ENCODE peak calls at places on chromosomes 2 and 18, in four cellular contexts. L is neuronal stem cell; P is CD4-positive, alpha-beta memory T cell; Z is cardiac muscle cell. D is an unnamed sample.

GRCh38 chr2:67215214-67215613 is 181.9 kb upstream of the ETAA1 start:
- DNase-seq in P (peak; percentile 0), L (no peak), Z (peak; percentile 87), D (no peak)

GRCh38 chr2:24856791-24857211 is 63.2 kb downstream of the ADCY3 start:
- DNase-seq in P (no peak), L (no peak), Z (no peak), D (peak; percentile 67)

GRCh38 chr18:32333781-32334180 is 136.9 kb downstream of the GAREM1 start:
- DNase-seq in Z (no peak), P (no peak), L (no peak), D (peak; percentile 15)

GRCh38 chr2:235171511-235172130 is 219.8 kb downstream of the SH3BP4 start:
- DNase-seq in L (no peak), Z (no peak), P (no peak), D (no peak)

GRCh38 chr2:39741871-39742270 is 37.2 kb downstream of the THUMPD2 start:
- DNase-seq in P (no peak), Z (no peak), L (no peak), D (no peak)

GRCh38 chr2:143617803-143618415 is 488.7 kb downstream of the ARHGAP15 start:
- DNase-seq in L (no peak), P (no peak), Z (no peak), D (no peak)

GRCh38 chr2:236264256-236264655 is at the start of gene ASB18:
- DNase-seq in P (no peak), L (no peak), Z (peak; percentile 60), D (peak; percentile 65)

GRCh38 chr18:272650-273049 is 4.8 kb upstream of the THOC1 start:
- DNase-seq in P (no peak), Z (no peak), L (no peak), D (no peak)

GRCh38 chr2:225993430-225993829 is 593.9 kb downstream of the NYAP2 start:
- DNase-seq in P (no peak), L (no peak), Z (no peak), D (no peak)

GRCh38 chr2:232508246-232508645 is 11.9 kb upstream of the PRSS56 start:
- DNase-seq in P (no peak), L (no peak), Z (no peak), D (no peak)

GRCh38 chr2:126893153-126893552 is 5.5 kb upstream of the TEX51 start:
- DNase-seq in P (no peak), L (no peak), Z (no peak), D (no peak)

GRCh38 chr18:46293699-46294300 is 189.6 kb downstream of the HAUS1 start:
- DNase-seq in Z (peak; percentile 48), P (no peak), L (no peak), D (no peak)

GRCh38 chr2:188078544-188078943 is 213.1 kb upstream of the GULP1 start:
- DNase-seq in P (no peak), L (no peak), Z (no peak), D (no peak)

GRCh38 chr2:98698896-98699295 is 32.0 kb downstream of the MGAT4A start:
- DNase-seq in P (no peak), L (no peak), Z (no peak), D (no peak)

GRCh38 chr18:67218556-67218955 is 298.0 kb downstream of the DSEL start:
- DNase-seq in Z (no peak), L (no peak), P (no peak), D (no peak)

GRCh38 chr2:17748745-17749144 is 4.9 kb downstream of the SMC6 start:
- DNase-seq in P (no peak), Z (no peak), L (no peak), D (no peak)

GRCh38 chr18:2191180-2191790 is 380.0 kb downstream of the METTL4 start:
- DNase-seq in Z (no peak), L (no peak), P (no peak), D (no peak)

GRCh38 chr2:74845217-74845751 is 11.4 kb downstream of the HK2 start:
- DNase-seq in Z (no peak), P (no peak), L (no peak), D (peak; percentile 63)

GRCh38 chr18:26941608-26942007 is 76.1 kb upstream of the AQP4 start:
- DNase-seq in P (no peak), Z (no peak), L (no peak), D (no peak)

GRCh38 chr2:191758420-191759199 is 80.7 kb downstream of the NABP1 start:
- DNase-seq in L (peak; percentile 9), P (peak; percentile 23), Z (peak; percentile 59), D (no peak)

GRCh38 chr2:172472441-172473051 is 45.2 kb downstream of the ITGA6 start:
- DNase-seq in L (no peak), P (no peak), Z (no peak), D (no peak)

GRCh38 chr2:42964444-42965081 is 172.2 kb upstream of the HAAO start:
- DNase-seq in L (no peak), P (no peak), Z (peak; percentile 16), D (peak; percentile 68)

GRCh38 chr2:10465915-10466314 is 17.8 kb upstream of the ODC1 start:
- DNase-seq in P (no peak), Z (no peak), L (no peak), D (no peak)

GRCh38 chr18:63736856-63737255 is 34.1 kb downstream of the SERPINB11 start:
- DNase-seq in P (no peak), Z (no peak), L (no peak), D (no peak)

GRCh38 chr2:150370600-150370999 is 116.9 kb downstream of the RND3 start:
- DNase-seq in P (no peak), Z (no peak), L (no peak), D (no peak)

GRCh38 chr2:32824415-32824814 is 122.3 kb upstream of the LTBP1 start:
- DNase-seq in P (no peak), L (no peak), Z (no peak), D (no peak)

GRCh38 chr2:157930728-157931127 is 54.6 kb upstream of the ACVR1 start:
- DNase-seq in P (no peak), L (no peak), Z (no peak), D (no peak)

GRCh38 chr2:218717262-218717661 is 6.6 kb downstream of the TTLL4 start:
- DNase-seq in P (no peak), Z (no peak), L (no peak), D (no peak)

GRCh38 chr2:136131961-136132839 is 14.3 kb upstream of the CXCR4 start:
- DNase-seq in L (no peak), P (peak; percentile 93), Z (no peak), D (no peak)

GRCh38 chr2:70702711-70703395 is 65.1 kb downstream of the ADD2 start:
- DNase-seq in Z (no peak), P (no peak), L (no peak), D (no peak)

GRCh38 chr2:97355887-97356286 is 233.8 kb downstream of the ANKRD36B start:
- DNase-seq in L (no peak), Z (no peak), P (no peak), D (no peak)

GRCh38 chr2:239685556-239685955 is 284.7 kb upstream of the HDAC4 start:
- DNase-seq in P (no peak), Z (no peak), L (no peak), D (no peak)

GRCh38 chr2:150234787-150235512 is 252.5 kb downstream of the RND3 start:
- DNase-seq in Z (no peak), P (no peak), L (no peak), D (no peak)

GRCh38 chr2:124530203-124530602 is 505.1 kb downstream of the CNTNAP5 start:
- DNase-seq in L (no peak), P (no peak), Z (no peak), D (no peak)

GRCh38 chr2:227884511-227884947 is 13.1 kb downstream of the DAW1 start:
- DNase-seq in P (peak; percentile 46), L (peak; percentile 71), Z (peak; percentile 70), D (peak; percentile 77)

GRCh38 chr2:112805542-112805941 is 21.2 kb upstream of the IL1A start:
- DNase-seq in Z (no peak), L (no peak), P (no peak), D (no peak)

GRCh38 chr2:224405412-224405811 is 3.5 kb upstream of the FAM124B start:
- DNase-seq in Z (no peak), P (no peak), L (no peak), D (no peak)

GRCh38 chr18:24964213-24964612 is 387.8 kb downstream of the ZNF521 start:
- DNase-seq in L (no peak), P (no peak), Z (no peak), D (no peak)

GRCh38 chr2:36461039-36461681 is 105.6 kb downstream of the CRIM1 start:
- DNase-seq in P (peak; percentile 18), Z (no peak), L (peak; percentile 4), D (no peak)

GRCh38 chr2:127408807-127409099 is 9.5 kb upstream of the PROC start:
- DNase-seq in L (no peak), P (no peak), Z (no peak), D (no peak)

GRCh38 chr2:207137922-207138321 is 27.8 kb downstream of the KLF7 start:
- DNase-seq in L (no peak), Z (no peak), P (no peak), D (no peak)
- H3K4me1 ChIP-seq in L (peaks cover 56% of the 10 kb centered on the region), Z (peaks cover 24% of the 10 kb centered on the region), P (peaks cover 59% of the 10 kb centered on the region), D (peaks cover 99% of the 10 kb centered on the region)

GRCh38 chr2:73780242-73780582 is 309 bp upstream of the DUSP11 start:
- DNase-seq in P (no peak), Z (no peak), L (no peak), D (no peak)

GRCh38 chr2:73772819-73773218 is 7.1 kb downstream of the DUSP11 start:
- DNase-seq in Z (no peak), L (no peak), P (no peak), D (no peak)

GRCh38 chr2:73779472-73780241 is at the start of gene DUSP11:
- DNase-seq in Z (peak; percentile 95), L (peak; percentile 96), P (peak; percentile 94), D (peak; percentile 96)

GRCh38 chr2:73776381-73776780 is 3.5 kb downstream of the DUSP11 start:
- DNase-seq in Z (no peak), L (no peak), P (no peak), D (no peak)

GRCh38 chr2:73776869-73777519 is 2.9 kb downstream of the DUSP11 start:
- DNase-seq in P (no peak), L (no peak), Z (no peak), D (no peak)
- H3K4me3 ChIP-seq in P (no peak overlapping the region), L (no peak overlapping the region), Z (no peak overlapping the region), D (no peak overlapping the region)

GRCh38 chr18:79522451-79523220 is 126.9 kb downstream of the NFATC1 start:
- DNase-seq in L (no peak), P (peak; percentile 62), Z (no peak), D (no peak)
- H3K4me1 ChIP-seq in L (no peaks in the 10 kb centered on the region), P (peaks cover 75% of the 10 kb centered on the region), Z (peaks cover 5% of the 10 kb centered on the region), D (peaks cover 23% of the 10 kb centered on the region)

GRCh38 chr2:176173679-176174381 is 14.6 kb upstream of the HOXD1 start:
- DNase-seq in Z (no peak), L (no peak), P (no peak), D (no peak)

GRCh38 chr2:176170606-176171005 is 13.5 kb downstream of the HOXD3 start:
- DNase-seq in L (no peak), Z (no peak), P (no peak), D (no peak)

GRCh38 chr2:176172748-176173586 is 15.5 kb upstream of the HOXD1 start:
- DNase-seq in P (no peak), L (no peak), Z (no peak), D (no peak)

GRCh38 chr2:176171331-176172006 is 14.4 kb downstream of the HOXD3 start:
- DNase-seq in Z (no peak), L (no peak), P (no peak), D (no peak)

GRCh38 chr2:176172007-176172747 is 15.1 kb downstream of the HOXD3 start:
- DNase-seq in Z (no peak), L (no peak), P (no peak), D (no peak)
- H3K4me3 ChIP-seq in Z (peak overlapping the region; percentile 10), L (no peak overlapping the region), P (no peak overlapping the region), D (no peak overlapping the region)

GRCh38 chr2:178251126-178251525 is 56.8 kb downstream of the OSBPL6 start:
- DNase-seq in Z (no peak), L (no peak), P (no peak), D (no peak)
- H3K4me1 ChIP-seq in Z (no peaks in the 10 kb centered on the region), L (peaks cover 20% of the 10 kb centered on the region), P (no peaks in the 10 kb centered on the region), D (no peaks in the 10 kb centered on the region)

D was measured in heart left ventricle.